ENCODE peak calls at places on chromosomes 6 and 20, in five cellular contexts. M is right atrium auricular region; W is CD4-positive, alpha-beta memory T cell; G is mesothelial cell of epicardium; I is sigmoid colon. V is an unnamed sample.

GRCh38 chr6:113082691-113083090 is 735.6 kb downstream of the RFPL4B start:
- DNase-seq in G (no peak), I (no peak), M (no peak), W (no peak), V (no peak)

GRCh38 chr6:92688328-92688727 is 731.0 kb downstream of the EPHA7 start:
- DNase-seq in M (no peak), I (no peak), G (no peak), W (no peak), V (no peak)

GRCh38 chr20:57627972-57628650 is 7.9 kb upstream of the ZBP1 start:
- DNase-seq in G (no peak), W (peak; percentile 73), M (peak; percentile 60), I (no peak), V (peak; percentile 68)

GRCh38 chr20:35318502-35319157 is 26.4 kb upstream of the FAM83C start:
- DNase-seq in M (no peak), W (no peak), G (no peak), I (no peak), V (no peak)

GRCh38 chr20:44643596-44644383 is 7.7 kb downstream of the ADA start:
- DNase-seq in W (peak; percentile 62), M (peak; percentile 90), G (no peak), I (peak; percentile 83), V (peak; percentile 70)

GRCh38 chr6:21603516-21603952 is 10.0 kb downstream of the SOX4 start:
- DNase-seq in G (no peak), M (no peak), I (no peak), W (no peak), V (no peak)

GRCh38 chr6:99364026-99364425 is 14.6 kb upstream of the FAXC start:
- DNase-seq in W (no peak), I (no peak), G (no peak), M (no peak), V (no peak)

GRCh38 chr6:113859349-113860164 is 2.4 kb downstream of the MARCKS start:
- DNase-seq in W (no peak), G (no peak), I (peak; percentile 74), M (no peak), V (no peak)

GRCh38 chr6:125952764-125953501 is 3.6 kb upstream of the HINT3 start:
- DNase-seq in W (no peak), G (no peak), M (no peak), I (no peak), V (no peak)

GRCh38 chr20:64113796-64114355 is 6.5 kb upstream of the NPBWR2 start:
- DNase-seq in G (no peak), I (peak; percentile 43), M (no peak), W (no peak), V (no peak)

GRCh38 chr6:166330612-166331011 is 11.7 kb downstream of the SFT2D1 start:
- DNase-seq in M (no peak), G (no peak), W (no peak), I (no peak), V (no peak)

V was measured in central memory CD4-positive, alpha-beta T cell.